ENCODE peak calls at places on chromosomes 13 and 19, in four cellular contexts. One of them, this sample, is unnamed.

GRCh38 chr19:13408889-13409518 is 97.3 kb downstream of the CACNA1A start:
- DNase-seq in M059J: no peak
- DNase-seq in GM04503: no peak
- DNase-seq in HS-27A: no peak
- DNase-seq in this sample: no peak

GRCh38 chr13:26787961-26788360 is 27.4 kb upstream of the GPR12 start:
- DNase-seq in M059J: no peak
- DNase-seq in GM04503: no peak
- DNase-seq in HS-27A: no peak
- DNase-seq in this sample: no peak

GRCh38 chr13:33761744-33762143 is 56.2 kb upstream of the RFC3 start:
- DNase-seq in M059J: peak; percentile 47
- DNase-seq in GM04503: no peak
- DNase-seq in HS-27A: no peak
- DNase-seq in this sample: no peak

GRCh38 chr13:110637275-110637674 is 21.9 kb downstream of the NAXD start:
- DNase-seq in M059J: no peak
- DNase-seq in GM04503: no peak
- DNase-seq in HS-27A: no peak
- DNase-seq in this sample: no peak

GRCh38 chr19:51002542-51003311 is 1.3 kb upstream of the KLK8 start:
- DNase-seq in M059J: no peak
- DNase-seq in GM04503: no peak
- DNase-seq in HS-27A: no peak
- DNase-seq in this sample: no peak

GRCh38 chr19:33904681-33905080 is 108.0 kb downstream of the KCTD15 start:
- DNase-seq in M059J: peak; percentile 52
- DNase-seq in GM04503: no peak
- DNase-seq in HS-27A: no peak
- DNase-seq in this sample: no peak

GRCh38 chr13:43271152-43271551 is 247.8 kb downstream of the DNAJC15 start:
- DNase-seq in M059J: no peak
- DNase-seq in GM04503: no peak
- DNase-seq in HS-27A: no peak
- DNase-seq in this sample: no peak

GRCh38 chr19:55600336-55601028 is 394 bp downstream of the ZNF524 start:
- DNase-seq in M059J: peak; percentile 46
- DNase-seq in GM04503: no peak
- DNase-seq in HS-27A: no peak
- DNase-seq in this sample: no peak

GRCh38 chr13:83057119-83057518 is 825.2 kb downstream of the SLITRK1 start:
- DNase-seq in M059J: no peak
- DNase-seq in GM04503: no peak
- DNase-seq in HS-27A: no peak
- DNase-seq in this sample: peak; percentile 19

GRCh38 chr19:8168537-8168936 is 19.1 kb upstream of the FBN3 start:
- DNase-seq in M059J: no peak
- DNase-seq in GM04503: no peak
- DNase-seq in HS-27A: no peak
- DNase-seq in this sample: no peak

GRCh38 chr19:5553892-5554291 is 13.9 kb downstream of the TINCR start:
- DNase-seq in M059J: no peak
- DNase-seq in GM04503: no peak
- DNase-seq in HS-27A: no peak
- DNase-seq in this sample: no peak

GRCh38 chr13:72864142-72865035 is 82.5 kb downstream of the PIBF1 start:
- DNase-seq in M059J: peak; percentile 1
- DNase-seq in GM04503: peak; percentile 29
- DNase-seq in HS-27A: no peak
- DNase-seq in this sample: peak; percentile 28

GRCh38 chr19:56740478-56740877 is 68.9 kb upstream of the ZNF835 start:
- DNase-seq in M059J: no peak
- DNase-seq in GM04503: no peak
- DNase-seq in HS-27A: no peak
- DNase-seq in this sample: no peak

GRCh38 chr13:47144782-47145181 is 247.9 kb upstream of the HTR2A start:
- DNase-seq in M059J: peak; percentile 15
- DNase-seq in GM04503: no peak
- DNase-seq in HS-27A: no peak
- DNase-seq in this sample: no peak

GRCh38 chr13:48000559-48001126 is 430 bp downstream of the SUCLA2 start:
- DNase-seq in M059J: peak; percentile 9
- DNase-seq in GM04503: no peak
- DNase-seq in HS-27A: no peak
- DNase-seq in this sample: no peak

GRCh38 chr13:78393286-78393685 is 210.1 kb downstream of the POU4F1 start:
- DNase-seq in M059J: no peak
- DNase-seq in GM04503: no peak
- DNase-seq in HS-27A: no peak
- DNase-seq in this sample: no peak

GRCh38 chr13:82791035-82791434 is 1091.2 kb downstream of the SLITRK1 start:
- DNase-seq in M059J: peak; percentile 0
- DNase-seq in GM04503: no peak
- DNase-seq in HS-27A: no peak
- DNase-seq in this sample: no peak

GRCh38 chr13:33123066-33123940 is 107.1 kb downstream of the KL start:
- DNase-seq in M059J: peak; percentile 77
- DNase-seq in GM04503: no peak
- DNase-seq in HS-27A: no peak
- DNase-seq in this sample: no peak

GRCh38 chr19:3383121-3383722 is 16.8 kb downstream of the NFIC start:
- DNase-seq in M059J: no peak
- DNase-seq in GM04503: no peak
- DNase-seq in HS-27A: no peak
- DNase-seq in this sample: no peak

GRCh38 chr13:57557979-57558529 is 73.5 kb upstream of the PCDH17 start:
- DNase-seq in M059J: no peak
- DNase-seq in GM04503: no peak
- DNase-seq in HS-27A: no peak
- DNase-seq in this sample: no peak

GRCh38 chr13:40344270-40345148 is 321.9 kb downstream of the FOXO1 start:
- DNase-seq in M059J: peak; percentile 12
- DNase-seq in GM04503: no peak
- DNase-seq in HS-27A: no peak
- DNase-seq in this sample: no peak

GRCh38 chr13:33110713-33111413 is 94.6 kb downstream of the KL start:
- DNase-seq in M059J: no peak
- DNase-seq in GM04503: no peak
- DNase-seq in HS-27A: no peak
- DNase-seq in this sample: no peak

GRCh38 chr13:114106991-114107685 is 25.3 kb downstream of the RASA3 start:
- DNase-seq in M059J: no peak
- DNase-seq in GM04503: no peak
- DNase-seq in HS-27A: no peak
- DNase-seq in this sample: no peak

GRCh38 chr13:26759907-26760834 is at the start of gene GPR12:
- DNase-seq in M059J: peak; percentile 8
- DNase-seq in GM04503: no peak
- DNase-seq in HS-27A: no peak
- DNase-seq in this sample: no peak

GRCh38 chr13:61128850-61129645 is 286.6 kb downstream of the PCDH20 start:
- DNase-seq in M059J: peak; percentile 6
- DNase-seq in GM04503: no peak
- DNase-seq in HS-27A: no peak
- DNase-seq in this sample: no peak

GRCh38 chr13:78655906-78656305 is 3.0 kb downstream of the OBI1 start:
- DNase-seq in M059J: no peak
- DNase-seq in GM04503: no peak
- DNase-seq in HS-27A: no peak
- DNase-seq in this sample: no peak

GRCh38 chr19:17830567-17831418 is 9.5 kb upstream of the INSL3 start:
- DNase-seq in M059J: peak; percentile 78
- DNase-seq in GM04503: no peak
- DNase-seq in HS-27A: no peak
- DNase-seq in this sample: no peak

GRCh38 chr13:101289764-101290163 is 126.5 kb downstream of the NALCN start:
- DNase-seq in M059J: peak; percentile 51
- DNase-seq in GM04503: no peak
- DNase-seq in HS-27A: no peak
- DNase-seq in this sample: no peak

GRCh38 chr13:87444135-87444534 is 227.0 kb upstream of the SLITRK5 start:
- DNase-seq in M059J: no peak
- DNase-seq in GM04503: no peak
- DNase-seq in HS-27A: no peak
- DNase-seq in this sample: no peak

GRCh38 chr19:1218751-1219567 is 13.4 kb downstream of the STK11 start:
- DNase-seq in M059J: no peak
- DNase-seq in GM04503: no peak
- DNase-seq in HS-27A: no peak
- DNase-seq in this sample: no peak

GRCh38 chr13:108082481-108082880 is 132.9 kb downstream of the LIG4 start:
- DNase-seq in M059J: no peak
- DNase-seq in GM04503: no peak
- DNase-seq in HS-27A: no peak
- DNase-seq in this sample: no peak

This sample was measured in AG04449.